ENCODE peak calls at places on chromosome 3, in ten cellular contexts. One of them, this sample, is unnamed.

GRCh38 chr3:31472479-31473390 is 60.0 kb upstream of the STT3B start:
- DNase-seq in activated effector memory CD4-positive, alpha-beta T cell treated with Interleukin-2 at 50 U/mL for 16 hours: no peak
- DNase-seq in stomach: no peak
- DNase-seq in HFFc6: no peak
- DNase-seq in HS-5: peak; percentile 14
- DNase-seq in BJ: no peak
- DNase-seq in BE2C: no peak
- DNase-seq in EL: peak; percentile 55
- DNase-seq in memory B cell: no peak
- DNase-seq in HCEC 1CT: peak; percentile 40
- DNase-seq in this sample: peak; percentile 68

GRCh38 chr3:136819784-136820640 is 1.1 kb downstream of the SLC35G2 start:
- DNase-seq in activated effector memory CD4-positive, alpha-beta T cell treated with Interleukin-2 at 50 U/mL for 16 hours: peak; percentile 9
- DNase-seq in stomach: peak; percentile 31
- DNase-seq in HFFc6: peak; percentile 27
- DNase-seq in HS-5: no peak
- DNase-seq in BJ: no peak
- DNase-seq in BE2C: peak; percentile 62
- DNase-seq in EL: peak; percentile 62
- DNase-seq in memory B cell: peak; percentile 14
- DNase-seq in HCEC 1CT: peak; percentile 52
- DNase-seq in this sample: no peak

GRCh38 chr3:134406331-134407246 is 32.3 kb upstream of the AMOTL2 start:
- DNase-seq in activated effector memory CD4-positive, alpha-beta T cell treated with Interleukin-2 at 50 U/mL for 16 hours: no peak
- DNase-seq in stomach: peak; percentile 87
- DNase-seq in HFFc6: no peak
- DNase-seq in HS-5: no peak
- DNase-seq in BJ: no peak
- DNase-seq in BE2C: peak; percentile 84
- DNase-seq in EL: no peak
- DNase-seq in memory B cell: no peak
- DNase-seq in HCEC 1CT: no peak
- DNase-seq in this sample: no peak

GRCh38 chr3:11136116-11136515 is 18.2 kb upstream of the HRH1 start:
- DNase-seq in activated effector memory CD4-positive, alpha-beta T cell treated with Interleukin-2 at 50 U/mL for 16 hours: no peak
- DNase-seq in stomach: no peak
- DNase-seq in HFFc6: peak; percentile 21
- DNase-seq in HS-5: no peak
- DNase-seq in BJ: no peak
- DNase-seq in BE2C: no peak
- DNase-seq in EL: peak; percentile 45
- DNase-seq in memory B cell: no peak
- DNase-seq in HCEC 1CT: peak; percentile 32
- DNase-seq in this sample: no peak

GRCh38 chr3:13466781-13467180 is 13.3 kb upstream of the HDAC11 start:
- DNase-seq in activated effector memory CD4-positive, alpha-beta T cell treated with Interleukin-2 at 50 U/mL for 16 hours: no peak
- DNase-seq in stomach: no peak
- DNase-seq in HFFc6: no peak
- DNase-seq in HS-5: no peak
- DNase-seq in BJ: no peak
- DNase-seq in BE2C: no peak
- DNase-seq in EL: no peak
- DNase-seq in memory B cell: no peak
- DNase-seq in HCEC 1CT: no peak
- DNase-seq in this sample: no peak

GRCh38 chr3:176566757-176567156 is 630.5 kb downstream of the TBL1XR1 start:
- DNase-seq in activated effector memory CD4-positive, alpha-beta T cell treated with Interleukin-2 at 50 U/mL for 16 hours: no peak
- DNase-seq in stomach: no peak
- DNase-seq in HFFc6: no peak
- DNase-seq in HS-5: no peak
- DNase-seq in BJ: no peak
- DNase-seq in BE2C: no peak
- DNase-seq in EL: no peak
- DNase-seq in memory B cell: no peak
- DNase-seq in HCEC 1CT: no peak
- DNase-seq in this sample: no peak

GRCh38 chr3:9087831-9088413 is 124.7 kb upstream of the RAD18 start:
- DNase-seq in activated effector memory CD4-positive, alpha-beta T cell treated with Interleukin-2 at 50 U/mL for 16 hours: no peak
- DNase-seq in stomach: no peak
- DNase-seq in HFFc6: no peak
- DNase-seq in HS-5: no peak
- DNase-seq in BJ: no peak
- DNase-seq in BE2C: no peak
- DNase-seq in EL: no peak
- DNase-seq in memory B cell: no peak
- DNase-seq in HCEC 1CT: no peak
- DNase-seq in this sample: no peak

GRCh38 chr3:165519687-165520086 is 317.5 kb downstream of the BCHE start:
- DNase-seq in activated effector memory CD4-positive, alpha-beta T cell treated with Interleukin-2 at 50 U/mL for 16 hours: no peak
- DNase-seq in stomach: no peak
- DNase-seq in HFFc6: no peak
- DNase-seq in HS-5: no peak
- DNase-seq in BJ: no peak
- DNase-seq in BE2C: no peak
- DNase-seq in EL: no peak
- DNase-seq in memory B cell: no peak
- DNase-seq in HCEC 1CT: no peak
- DNase-seq in this sample: no peak

GRCh38 chr3:133933097-133934024 is 37.7 kb upstream of the RAB6B start:
- DNase-seq in activated effector memory CD4-positive, alpha-beta T cell treated with Interleukin-2 at 50 U/mL for 16 hours: no peak
- DNase-seq in stomach: no peak
- DNase-seq in HFFc6: no peak
- DNase-seq in HS-5: no peak
- DNase-seq in BJ: no peak
- DNase-seq in BE2C: no peak
- DNase-seq in EL: no peak
- DNase-seq in memory B cell: no peak
- DNase-seq in HCEC 1CT: no peak
- DNase-seq in this sample: no peak

GRCh38 chr3:15325228-15325627 is 7.2 kb downstream of the SH3BP5 start:
- DNase-seq in activated effector memory CD4-positive, alpha-beta T cell treated with Interleukin-2 at 50 U/mL for 16 hours: no peak
- DNase-seq in stomach: no peak
- DNase-seq in HFFc6: peak; percentile 40
- DNase-seq in HS-5: no peak
- DNase-seq in BJ: no peak
- DNase-seq in BE2C: peak; percentile 21
- DNase-seq in EL: peak; percentile 83
- DNase-seq in memory B cell: no peak
- DNase-seq in HCEC 1CT: peak; percentile 24
- DNase-seq in this sample: peak; percentile 72